ENCODE peak calls at places on chromosomes 5 and 9, in seven cellular contexts. One of them, this sample, is unnamed.

GRCh38 chr5:173412566-173412965 is 84.4 kb upstream of the STC2 start:
- DNase-seq in adipocyte: no peak
- DNase-seq in CMK: no peak
- DNase-seq in right lobe of liver: no peak
- DNase-seq in stromal cell of bone marrow: no peak
- DNase-seq in HTR-8/SVneo: no peak
- DNase-seq in NAMALWA: no peak
- DNase-seq in this sample: peak; percentile 9

GRCh38 chr5:84599964-84600363 is 215.3 kb upstream of the EDIL3 start:
- DNase-seq in stromal cell of bone marrow: no peak
- DNase-seq in adipocyte: no peak
- DNase-seq in right lobe of liver: no peak
- DNase-seq in NAMALWA: no peak
- DNase-seq in CMK: no peak
- DNase-seq in HTR-8/SVneo: no peak
- DNase-seq in this sample: peak; percentile 25

GRCh38 chr5:158751961-158752655 is 347.6 kb downstream of the EBF1 start:
- DNase-seq in stromal cell of bone marrow: no peak
- DNase-seq in NAMALWA: peak; percentile 87
- DNase-seq in adipocyte: no peak
- DNase-seq in right lobe of liver: no peak
- DNase-seq in CMK: no peak
- DNase-seq in HTR-8/SVneo: no peak
- DNase-seq in this sample: no peak

GRCh38 chr9:88831783-88832407 is 159.4 kb upstream of the S1PR3 start:
- DNase-seq in HTR-8/SVneo: no peak
- DNase-seq in adipocyte: no peak
- DNase-seq in right lobe of liver: no peak
- DNase-seq in NAMALWA: no peak
- DNase-seq in CMK: no peak
- DNase-seq in stromal cell of bone marrow: no peak
- DNase-seq in this sample: peak; percentile 74

GRCh38 chr9:97596906-97597305 is 36.3 kb downstream of the TSTD2 start:
- DNase-seq in CMK: no peak
- DNase-seq in NAMALWA: no peak
- DNase-seq in stromal cell of bone marrow: no peak
- DNase-seq in HTR-8/SVneo: no peak
- DNase-seq in adipocyte: no peak
- DNase-seq in right lobe of liver: no peak
- DNase-seq in this sample: no peak

GRCh38 chr9:31807574-31808256 is 576.7 kb upstream of the ACO1 start:
- DNase-seq in CMK: no peak
- DNase-seq in adipocyte: no peak
- DNase-seq in HTR-8/SVneo: no peak
- DNase-seq in right lobe of liver: no peak
- DNase-seq in NAMALWA: peak; percentile 29
- DNase-seq in stromal cell of bone marrow: no peak
- DNase-seq in this sample: peak; percentile 80

GRCh38 chr5:79408028-79408427 is 105.9 kb downstream of the HOMER1 start:
- DNase-seq in CMK: no peak
- DNase-seq in NAMALWA: no peak
- DNase-seq in adipocyte: no peak
- DNase-seq in HTR-8/SVneo: no peak
- DNase-seq in stromal cell of bone marrow: no peak
- DNase-seq in right lobe of liver: no peak
- DNase-seq in this sample: no peak

GRCh38 chr5:57386958-57387357 is 95.7 kb downstream of the ACTBL2 start:
- DNase-seq in HTR-8/SVneo: peak; percentile 13
- DNase-seq in NAMALWA: no peak
- DNase-seq in adipocyte: peak; percentile 40
- DNase-seq in stromal cell of bone marrow: no peak
- DNase-seq in CMK: no peak
- DNase-seq in right lobe of liver: no peak
- DNase-seq in this sample: peak; percentile 53

GRCh38 chr9:88781500-88782391 is 209.5 kb upstream of the S1PR3 start:
- DNase-seq in HTR-8/SVneo: no peak
- DNase-seq in adipocyte: peak; percentile 46
- DNase-seq in stromal cell of bone marrow: no peak
- DNase-seq in right lobe of liver: no peak
- DNase-seq in CMK: no peak
- DNase-seq in NAMALWA: no peak
- DNase-seq in this sample: peak; percentile 80

GRCh38 chr5:543755-544674 is 19.8 kb upstream of the SLC9A3 start:
- DNase-seq in NAMALWA: peak; percentile 98
- DNase-seq in stromal cell of bone marrow: no peak
- DNase-seq in HTR-8/SVneo: no peak
- DNase-seq in CMK: peak; percentile 83
- DNase-seq in right lobe of liver: peak; percentile 67
- DNase-seq in adipocyte: no peak
- DNase-seq in this sample: no peak

GRCh38 chr9:114362394-114362793 is 25.4 kb downstream of the AKNA start:
- DNase-seq in NAMALWA: no peak
- DNase-seq in stromal cell of bone marrow: no peak
- DNase-seq in adipocyte: no peak
- DNase-seq in HTR-8/SVneo: no peak
- DNase-seq in right lobe of liver: no peak
- DNase-seq in CMK: no peak
- DNase-seq in this sample: no peak

GRCh38 chr5:159765760-159766517 is 150.3 kb upstream of the ADRA1B start:
- DNase-seq in right lobe of liver: no peak
- DNase-seq in NAMALWA: no peak
- DNase-seq in adipocyte: no peak
- DNase-seq in HTR-8/SVneo: no peak
- DNase-seq in CMK: no peak
- DNase-seq in stromal cell of bone marrow: no peak
- DNase-seq in this sample: no peak

GRCh38 chr9:129609486-129610192 is 11.3 kb downstream of the C9orf50 start:
- DNase-seq in adipocyte: peak; percentile 38
- DNase-seq in stromal cell of bone marrow: no peak
- DNase-seq in HTR-8/SVneo: no peak
- DNase-seq in NAMALWA: peak; percentile 35
- DNase-seq in right lobe of liver: no peak
- DNase-seq in CMK: peak; percentile 63
- DNase-seq in this sample: peak; percentile 47

GRCh38 chr5:36462295-36463021 is 143.9 kb upstream of the SLC1A3 start:
- DNase-seq in NAMALWA: no peak
- DNase-seq in HTR-8/SVneo: no peak
- DNase-seq in right lobe of liver: no peak
- DNase-seq in adipocyte: no peak
- DNase-seq in stromal cell of bone marrow: no peak
- DNase-seq in CMK: no peak
- DNase-seq in this sample: no peak

GRCh38 chr5:137142371-137143243 is 356.5 kb downstream of the SPOCK1 start:
- DNase-seq in CMK: no peak
- DNase-seq in stromal cell of bone marrow: peak; percentile 86
- DNase-seq in HTR-8/SVneo: peak; percentile 38
- DNase-seq in right lobe of liver: no peak
- DNase-seq in NAMALWA: no peak
- DNase-seq in adipocyte: peak; percentile 92
- DNase-seq in this sample: no peak

GRCh38 chr5:56310711-56311204 is 77.6 kb upstream of the ANKRD55 start:
- DNase-seq in HTR-8/SVneo: peak; percentile 32
- DNase-seq in right lobe of liver: no peak
- DNase-seq in stromal cell of bone marrow: no peak
- DNase-seq in CMK: peak; percentile 49
- DNase-seq in NAMALWA: no peak
- DNase-seq in adipocyte: no peak
- DNase-seq in this sample: no peak

GRCh38 chr5:95861858-95862561 is 39.5 kb upstream of the GLRX start:
- DNase-seq in right lobe of liver: no peak
- DNase-seq in CMK: no peak
- DNase-seq in adipocyte: peak; percentile 63
- DNase-seq in NAMALWA: peak; percentile 25
- DNase-seq in HTR-8/SVneo: no peak
- DNase-seq in stromal cell of bone marrow: no peak
- DNase-seq in this sample: no peak

GRCh38 chr9:20442461-20443319 is 179.6 kb downstream of the MLLT3 start:
- DNase-seq in NAMALWA: no peak
- DNase-seq in HTR-8/SVneo: no peak
- DNase-seq in stromal cell of bone marrow: no peak
- DNase-seq in adipocyte: no peak
- DNase-seq in right lobe of liver: no peak
- DNase-seq in CMK: no peak
- DNase-seq in this sample: no peak

GRCh38 chr9:26779072-26779471 is 113.5 kb downstream of the CAAP1 start:
- DNase-seq in right lobe of liver: no peak
- DNase-seq in adipocyte: peak; percentile 54
- DNase-seq in HTR-8/SVneo: no peak
- DNase-seq in CMK: no peak
- DNase-seq in stromal cell of bone marrow: peak; percentile 27
- DNase-seq in NAMALWA: no peak
- DNase-seq in this sample: no peak

GRCh38 chr9:126472931-126473330 is 140.8 kb upstream of the LMX1B start:
- DNase-seq in NAMALWA: no peak
- DNase-seq in right lobe of liver: no peak
- DNase-seq in stromal cell of bone marrow: no peak
- DNase-seq in HTR-8/SVneo: no peak
- DNase-seq in adipocyte: no peak
- DNase-seq in CMK: no peak
- DNase-seq in this sample: no peak

GRCh38 chr5:100108883-100109282 is 426.3 kb upstream of the FAM174A start:
- DNase-seq in right lobe of liver: no peak
- DNase-seq in stromal cell of bone marrow: no peak
- DNase-seq in adipocyte: no peak
- DNase-seq in HTR-8/SVneo: no peak
- DNase-seq in CMK: no peak
- DNase-seq in NAMALWA: no peak
- DNase-seq in this sample: no peak

GRCh38 chr9:134063876-134064450 is 3.9 kb downstream of the BRD3 start:
- DNase-seq in right lobe of liver: no peak
- DNase-seq in adipocyte: no peak
- DNase-seq in CMK: no peak
- DNase-seq in HTR-8/SVneo: no peak
- DNase-seq in NAMALWA: no peak
- DNase-seq in stromal cell of bone marrow: no peak
- DNase-seq in this sample: no peak

GRCh38 chr5:15850939-15851341 is 328.7 kb downstream of the MARCHF11 start:
- DNase-seq in adipocyte: no peak
- DNase-seq in right lobe of liver: no peak
- DNase-seq in CMK: no peak
- DNase-seq in NAMALWA: no peak
- DNase-seq in stromal cell of bone marrow: no peak
- DNase-seq in HTR-8/SVneo: no peak
- DNase-seq in this sample: no peak

GRCh38 chr9:105835721-105836120 is 141.4 kb downstream of the TMEM38B start:
- DNase-seq in right lobe of liver: no peak
- DNase-seq in stromal cell of bone marrow: no peak
- DNase-seq in NAMALWA: no peak
- DNase-seq in HTR-8/SVneo: no peak
- DNase-seq in CMK: no peak
- DNase-seq in adipocyte: no peak
- DNase-seq in this sample: peak; percentile 14

GRCh38 chr5:40911278-40911677 is 2.0 kb downstream of the C7 start:
- DNase-seq in NAMALWA: no peak
- DNase-seq in adipocyte: no peak
- DNase-seq in CMK: no peak
- DNase-seq in stromal cell of bone marrow: no peak
- DNase-seq in HTR-8/SVneo: no peak
- DNase-seq in right lobe of liver: no peak
- DNase-seq in this sample: no peak

GRCh38 chr9:13941686-13942085 is 372.3 kb downstream of the NFIB start:
- DNase-seq in CMK: no peak
- DNase-seq in NAMALWA: no peak
- DNase-seq in adipocyte: no peak
- DNase-seq in stromal cell of bone marrow: peak; percentile 10
- DNase-seq in right lobe of liver: no peak
- DNase-seq in HTR-8/SVneo: no peak
- DNase-seq in this sample: no peak

GRCh38 chr9:120857481-120857880 is 14.8 kb upstream of the PSMD5 start:
- DNase-seq in CMK: no peak
- DNase-seq in NAMALWA: no peak
- DNase-seq in HTR-8/SVneo: no peak
- DNase-seq in stromal cell of bone marrow: no peak
- DNase-seq in right lobe of liver: no peak
- DNase-seq in adipocyte: no peak
- DNase-seq in this sample: no peak

This sample was measured in mesendoderm.